ENCODE peak calls at places on chromosomes 7 and 10, in five cellular contexts. X is cardiac fibroblast, M is lower lobe of right lung, O is activated gamma-delta T cell, L is fibroblast of lung. R is an unnamed sample.

GRCh38 chr10:106935978-106936451 is 228.5 kb downstream of the SORCS1 start:
- DNase-seq in X (no peak), O (no peak), M (no peak), L (no peak), R (no peak)

GRCh38 chr7:18778594-18778993 is 283.0 kb downstream of the HDAC9 start:
- DNase-seq in L (peak), X (peak), M (no peak), O (no peak), R (no peak)

GRCh38 chr10:86583983-86584382 is 62.4 kb upstream of the WAPL start:
- DNase-seq in O (no peak), M (no peak), L (no peak), X (no peak), R (no peak)

GRCh38 chr10:78513330-78513729 is 479.7 kb downstream of the RPS24 start:
- DNase-seq in X (no peak), L (no peak), O (no peak), M (no peak), R (no peak)

GRCh38 chr7:16811555-16811954 is 6.8 kb upstream of the AGR2 start:
- DNase-seq in L (peak), O (no peak), M (no peak), X (peak), R (no peak)

GRCh38 chr10:120732067-120732466 is 119.1 kb upstream of the WDR11 start:
- DNase-seq in X (peak), O (no peak), L (no peak), M (no peak), R (no peak)

GRCh38 chr7:148587076-148587475 is 3.5 kb upstream of the C7orf33 start:
- DNase-seq in M (no peak), L (no peak), X (no peak), O (no peak), R (no peak)

GRCh38 chr7:132547806-132548205 is 28.5 kb downstream of the PLXNA4 start:
- DNase-seq in L (no peak), M (no peak), O (no peak), X (no peak), R (no peak)

GRCh38 chr7:151115121-151115835 is 29.0 kb downstream of the AGAP3 start:
- DNase-seq in O (no peak), L (peak), X (peak), M (peak), R (peak)

GRCh38 chr7:31068006-31068675 is 16.0 kb downstream of the ADCYAP1R1 start:
- DNase-seq in L (no peak), M (no peak), X (no peak), O (no peak), R (no peak)

GRCh38 chr10:119251315-119251708 is 43.9 kb downstream of the GRK5 start:
- DNase-seq in O (no peak), L (peak), M (no peak), X (peak), R (no peak)

GRCh38 chr7:77450054-77450453 is 33.9 kb upstream of the GSAP start:
- DNase-seq in L (no peak), X (no peak), O (no peak), M (no peak), R (no peak)

GRCh38 chr10:112741830-112742402 is 208.1 kb upstream of the TCF7L2 start:
- DNase-seq in M (no peak), L (no peak), O (no peak), X (no peak), R (no peak)

GRCh38 chr7:8063706-8064297 is 95.2 kb downstream of the GLCCI1 start:
- DNase-seq in M (no peak), X (peak), O (no peak), L (peak), R (no peak)

GRCh38 chr10:127878474-127879055 is 14.2 kb downstream of the CLRN3 start:
- DNase-seq in L (no peak), O (no peak), X (no peak), M (no peak), R (no peak)

GRCh38 chr10:76523215-76523614 is 1091.8 kb downstream of the LRMDA start:
- DNase-seq in M (no peak), X (peak), O (no peak), L (peak), R (no peak)

GRCh38 chr10:122128357-122128756 is 139.4 kb downstream of the TACC2 start:
- DNase-seq in L (peak), M (no peak), X (peak), O (no peak), R (no peak)

GRCh38 chr7:32206987-32207386 is 136.8 kb upstream of the PDE1C start:
- DNase-seq in X (peak), M (no peak), O (no peak), L (peak), R (no peak)

GRCh38 chr10:98587156-98587555 is 140.4 kb upstream of the HPS1 start:
- DNase-seq in O (no peak), M (no peak), L (no peak), X (no peak), R (no peak)

GRCh38 chr7:28298870-28299484 is 113.3 kb upstream of the CREB5 start:
- DNase-seq in M (no peak), X (peak), O (no peak), L (peak), R (no peak)

GRCh38 chr7:95608344-95609173 is 12.2 kb upstream of the PDK4 start:
- DNase-seq in O (no peak), L (peak), M (peak), X (peak), R (no peak)

GRCh38 chr7:51640851-51641250 is 324.2 kb upstream of the COBL start:
- DNase-seq in X (no peak), M (no peak), O (no peak), L (no peak), R (no peak)

GRCh38 chr7:43588477-43589132 is 5.7 kb downstream of the STK17A start:
- DNase-seq in L (no peak), X (no peak), M (no peak), O (no peak), R (no peak)

GRCh38 chr7:103632972-103633371 is 187.0 kb upstream of the SLC26A5 start:
- DNase-seq in X (peak), M (no peak), O (no peak), L (peak), R (no peak)

GRCh38 chr10:109374215-109374614 is 549.1 kb downstream of the XPNPEP1 start:
- DNase-seq in O (no peak), L (peak), X (peak), M (no peak), R (no peak)

GRCh38 chr7:124590814-124591213 is 174.8 kb downstream of the GPR37 start:
- DNase-seq in M (no peak), X (no peak), O (no peak), L (no peak), R (no peak)

GRCh38 chr10:70358446-70358845 is 24.0 kb downstream of the LRRC20 start:
- DNase-seq in X (no peak), M (no peak), L (no peak), O (no peak), R (no peak)

GRCh38 chr7:99379043-99379577 is 4.6 kb downstream of the ARPC1B start:
- DNase-seq in L (peak), M (peak), X (peak), O (no peak), R (peak)

GRCh38 chr7:92034116-92034515 is 93.5 kb downstream of the AKAP9 start:
- DNase-seq in L (peak), M (no peak), X (peak), O (no peak), R (no peak)

GRCh38 chr10:36383349-36383748 is 741.3 kb upstream of the FZD8 start:
- DNase-seq in O (no peak), X (no peak), L (no peak), M (no peak), R (no peak)

GRCh38 chr10:59018977-59019376 is 157.5 kb upstream of the PHYHIPL start:
- DNase-seq in M (no peak), L (no peak), X (no peak), O (no peak), R (no peak)

GRCh38 chr10:89347706-89348457 is 20.1 kb downstream of the IFIT3 start:
- DNase-seq in M (no peak), O (no peak), X (no peak), L (no peak), R (no peak)

GRCh38 chr7:127803626-127804025 is 151.6 kb downstream of the SND1 start:
- DNase-seq in X (no peak), O (no peak), M (no peak), L (no peak), R (no peak)

GRCh38 chr10:114648368-114648767 is 9.7 kb downstream of the ABLIM1 start:
- DNase-seq in M (no peak), X (peak), L (peak), O (no peak), R (no peak)

GRCh38 chr10:112203328-112204076 is 19.9 kb upstream of the GPAM start:
- DNase-seq in O (no peak), X (no peak), M (no peak), L (no peak), R (no peak)

GRCh38 chr7:98368721-98369120 is 32.2 kb downstream of the BAIAP2L1 start:
- DNase-seq in O (no peak), L (peak), M (no peak), X (peak), R (no peak)

GRCh38 chr7:102260856-102261255 is 25.8 kb upstream of the SH2B2 start:
- DNase-seq in X (peak), O (no peak), M (no peak), L (peak), R (no peak)

GRCh38 chr10:132898391-132899053 is 43.8 kb downstream of the CFAP46 start:
- DNase-seq in M (no peak), O (no peak), X (no peak), L (no peak), R (no peak)

R was measured in T-cell.